ENCODE peak calls at places on chromosomes 2 and 18, in seven cellular contexts. R is H9; Q is CD8-positive, alpha-beta T cell; H is psoas muscle; O is endothelial cell of umbilical vein; F is pancreas; Y is Caco-2. I is an unnamed sample.

GRCh38 chr2:203814661-203815540 is 52.7 kb upstream of the CTLA4 start:
- DNase-seq in Y (peak; percentile 77), Q (peak; percentile 13), R (peak; percentile 52), F (no peak), H (peak; percentile 65), O (peak; percentile 78), I (peak; percentile 46)

GRCh38 chr2:201654611-201655384 is 11.5 kb upstream of the TMEM237 start:
- DNase-seq in F (no peak), Y (no peak), Q (no peak), O (peak; percentile 89), H (no peak), R (no peak), I (no peak)

GRCh38 chr18:51110073-51110797 is 80.2 kb downstream of the SMAD4 start:
- DNase-seq in F (peak; percentile 88), Q (peak; percentile 40), R (peak; percentile 83), H (peak; percentile 79), Y (no peak), O (peak; percentile 20), I (peak; percentile 53)

GRCh38 chr2:209872675-209873074 is 101.0 kb downstream of the UNC80 start:
- DNase-seq in O (no peak), F (no peak), H (peak; percentile 44), R (peak; percentile 83), Q (no peak), Y (no peak), I (peak; percentile 94)

GRCh38 chr2:167719410-167719809 is 528.0 kb downstream of the STK39 start:
- DNase-seq in H (no peak), R (no peak), F (no peak), Y (no peak), O (no peak), Q (no peak), I (no peak)

GRCh38 chr18:51195086-51195601 is 2.3 kb downstream of the MEX3C start:
- DNase-seq in Q (no peak), H (no peak), F (no peak), Y (no peak), R (no peak), O (no peak), I (no peak)

GRCh38 chr18:55264108-55264507 is 304.8 kb upstream of the CCDC68 start:
- DNase-seq in F (no peak), R (no peak), H (no peak), O (peak; percentile 71), Q (no peak), Y (peak; percentile 50), I (peak; percentile 43)

GRCh38 chr18:49886891-49887764 is 73.8 kb upstream of the ACAA2 start:
- DNase-seq in H (no peak), R (peak; percentile 44), Y (no peak), O (no peak), F (no peak), Q (no peak), I (no peak)

GRCh38 chr2:42127425-42128424 is 41.4 kb upstream of the EML4 start:
- DNase-seq in R (no peak), Q (no peak), F (no peak), O (no peak), H (no peak), Y (no peak), I (peak; percentile 19)

GRCh38 chr18:78543201-78543725 is 436.4 kb upstream of the SALL3 start:
- DNase-seq in H (no peak), Q (no peak), R (no peak), O (no peak), F (no peak), Y (no peak), I (no peak)

GRCh38 chr2:187360286-187360685 is 87.8 kb downstream of the CALCRL start:
- DNase-seq in H (no peak), Y (no peak), O (peak; percentile 82), R (no peak), Q (no peak), F (no peak), I (no peak)

GRCh38 chr2:188207554-188207953 is 84.1 kb upstream of the GULP1 start:
- DNase-seq in R (peak; percentile 42), Y (no peak), O (no peak), Q (no peak), H (no peak), F (no peak), I (no peak)

GRCh38 chr2:171478345-171478744 is 43.9 kb upstream of the CYBRD1 start:
- DNase-seq in Y (no peak), F (no peak), R (no peak), Q (no peak), O (peak; percentile 79), H (no peak), I (no peak)

GRCh38 chr18:43893001-43893637 is 615.8 kb upstream of the SYT4 start:
- DNase-seq in Q (no peak), Y (no peak), O (peak; percentile 91), R (no peak), H (no peak), F (no peak), I (peak; percentile 39)

GRCh38 chr2:232286011-232286868 is 92.3 kb upstream of the ALPP start:
- DNase-seq in H (no peak), Q (no peak), F (no peak), O (no peak), R (no peak), Y (no peak), I (no peak)

GRCh38 chr2:120715356-120715755 is 20.3 kb upstream of the GLI2 start:
- DNase-seq in R (no peak), Y (peak; percentile 22), Q (no peak), H (no peak), F (no peak), O (no peak), I (no peak)

GRCh38 chr2:3535794-3536681 is 16.7 kb upstream of the ADI1 start:
- DNase-seq in O (peak; percentile 92), H (peak; percentile 75), R (no peak), F (no peak), Y (peak; percentile 80), Q (no peak), I (peak; percentile 35)

GRCh38 chr2:73516033-73516432 is 126.2 kb downstream of the NAT8 start:
- DNase-seq in O (no peak), Q (no peak), R (no peak), Y (no peak), F (no peak), H (no peak), I (no peak)

GRCh38 chr18:45702871-45703270 is 21.1 kb upstream of the SLC14A1 start:
- DNase-seq in Q (no peak), R (no peak), F (no peak), Y (no peak), H (no peak), O (no peak), I (no peak)

GRCh38 chr2:95670686-95671085 is 78.9 kb downstream of the TRIM43 start:
- DNase-seq in Y (no peak), F (no peak), R (no peak), O (no peak), H (no peak), Q (no peak), I (no peak)

GRCh38 chr2:80304522-80304878 is at the start of gene LRRTM1:
- DNase-seq in R (no peak), F (peak; percentile 41), H (no peak), Y (peak; percentile 45), O (no peak), Q (no peak), I (peak; percentile 29)

GRCh38 chr2:235769046-235769445 is 275.2 kb downstream of the AGAP1 start:
- DNase-seq in Q (no peak), F (no peak), Y (no peak), H (no peak), O (no peak), R (no peak), I (peak; percentile 96)

GRCh38 chr2:196248467-196249104 is 77.2 kb upstream of the STK17B start:
- DNase-seq in R (no peak), Y (no peak), Q (no peak), O (no peak), H (no peak), F (no peak), I (no peak)

GRCh38 chr2:183807870-183808269 is 683.6 kb downstream of the NUP35 start:
- DNase-seq in R (no peak), F (no peak), O (no peak), Y (no peak), H (no peak), Q (no peak), I (no peak)

GRCh38 chr2:133817680-133818566 is 249.7 kb upstream of the NCKAP5 start:
- DNase-seq in R (no peak), O (peak; percentile 98), Q (no peak), F (no peak), H (no peak), Y (peak; percentile 75), I (no peak)

GRCh38 chr2:101230541-101230993 is 22.1 kb upstream of the CNOT11 start:
- DNase-seq in R (no peak), H (no peak), O (no peak), Q (no peak), F (no peak), Y (no peak), I (peak; percentile 23)
- H3K4me1 ChIP-seq in R (no peaks in the 10 kb centered on the region), H (no peaks in the 10 kb centered on the region), O (no peaks in the 10 kb centered on the region), Q (no peaks in the 10 kb centered on the region), F (peaks cover 19% of the 10 kb centered on the region), Y (peaks cover 48% of the 10 kb centered on the region), I (peaks cover 14% of the 10 kb centered on the region)

GRCh38 chr2:28401411-28401810 is 8.8 kb downstream of the FOSL2 start:
- DNase-seq in R (no peak), O (no peak), Y (no peak), Q (no peak), H (no peak), F (no peak), I (peak; percentile 54)
- H3K4me1 ChIP-seq in R (no peaks in the 10 kb centered on the region), O (peaks cover 63% of the 10 kb centered on the region), Y (peaks cover 19% of the 10 kb centered on the region), Q (peaks cover 24% of the 10 kb centered on the region), H (peaks cover 71% of the 10 kb centered on the region), F (peaks cover 29% of the 10 kb centered on the region), I (peaks cover 38% of the 10 kb centered on the region)

GRCh38 chr2:215751911-215752272 is 261.5 kb downstream of the MREG start:
- DNase-seq in F (no peak), Y (no peak), H (no peak), R (no peak), O (no peak), Q (no peak), I (no peak)
- H3K4me1 ChIP-seq in F (no peaks in the 10 kb centered on the region), Y (peaks cover 23% of the 10 kb centered on the region), H (no peaks in the 10 kb centered on the region), R (no peaks in the 10 kb centered on the region), O (peaks cover 6% of the 10 kb centered on the region), Q (peaks cover 16% of the 10 kb centered on the region), I (peaks cover 10% of the 10 kb centered on the region)

GRCh38 chr2:191352536-191352935 is 107.3 kb downstream of the MYO1B start:
- DNase-seq in O (peak; percentile 21), Q (no peak), Y (no peak), R (no peak), F (no peak), H (no peak), I (no peak)

GRCh38 chr2:191350826-191351225 is 105.6 kb downstream of the MYO1B start:
- DNase-seq in O (no peak), H (no peak), F (no peak), R (no peak), Q (no peak), Y (no peak), I (no peak)

GRCh38 chr2:191349990-191350389 is 104.8 kb downstream of the MYO1B start:
- DNase-seq in Y (no peak), F (no peak), Q (no peak), R (no peak), H (no peak), O (no peak), I (no peak)

GRCh38 chr2:191351921-191352320 is 106.7 kb downstream of the MYO1B start:
- DNase-seq in F (no peak), Q (no peak), R (no peak), Y (no peak), O (no peak), H (no peak), I (no peak)

DNA sequence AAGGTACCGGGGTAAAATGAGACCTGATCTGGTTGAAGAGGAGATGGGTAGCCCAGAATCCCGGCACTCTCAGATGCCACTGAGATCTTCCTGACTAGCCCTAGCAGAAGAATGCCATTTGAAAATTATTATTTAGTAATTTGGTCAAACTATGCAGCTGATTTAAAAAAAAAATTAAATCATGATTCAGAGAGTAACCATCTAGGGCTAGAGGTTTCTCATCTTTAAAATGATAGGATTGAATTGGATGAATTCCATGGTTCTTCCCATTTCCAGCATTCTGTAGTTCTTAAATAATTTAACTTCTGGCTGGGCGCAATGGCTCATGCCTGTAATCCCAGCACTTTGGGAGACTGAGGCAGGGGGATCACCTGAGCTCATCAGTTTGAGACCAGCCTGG is 106.1 kb downstream of the MYO1B start:
- DNase-seq in F (no peak), O (no peak), H (no peak), Y (no peak), Q (no peak), R (no peak), I (no peak)
- H3K4me1 ChIP-seq in F (no peaks in the 10 kb centered on the region), O (peaks cover 7% of the 10 kb centered on the region), H (no peaks in the 10 kb centered on the region), Y (no peaks in the 10 kb centered on the region), Q (no peaks in the 10 kb centered on the region), R (no peaks in the 10 kb centered on the region), I (no peaks in the 10 kb centered on the region)

I was measured in thyroid gland.